ENCODE peak calls at places on chromosomes 7 and 10, in seven cellular contexts. R is heart right ventricle; M is nucleus accumbens; I is T47D; A is stimulated activated CD8-positive, alpha-beta memory T cell treated with anti-CD3 and anti-CD28 coated beads, Interleukin-2, amount 100 ng/mL, for 1 hour; N is pancreas; G is AG04450. S is an unnamed sample.
A peak's percentile ranks its signal among the peaks of the same experiment; 100 is the strongest.

GRCh38 chr7:33425385-33425784 is 296.0 kb downstream of the BBS9 start:
- DNase-seq in R (no peak), I (no peak), N (no peak), A (no peak), G (no peak), M (no peak), S (no peak)

GRCh38 chr10:73922007-73922863 is 11.3 kb downstream of the PLAU start:
- DNase-seq in G (no peak), I (no peak), N (no peak), M (no peak), R (no peak), A (no peak), S (no peak)

GRCh38 chr7:151283302-151283701 is 34.8 kb upstream of the SMARCD3 start:
- DNase-seq in R (no peak), A (no peak), G (no peak), M (no peak), N (no peak), I (no peak), S (no peak)

GRCh38 chr10:47299989-47300931 is at the start of gene GDF10:
- DNase-seq in N (peak; percentile 79), G (no peak), I (no peak), R (no peak), M (no peak), A (no peak), S (no peak)

GRCh38 chr10:123854003-123854402 is 37.6 kb downstream of the CPXM2 start:
- DNase-seq in A (no peak), I (no peak), N (no peak), G (no peak), M (no peak), R (no peak), S (no peak)

GRCh38 chr7:149267733-149268132 is 5.7 kb downstream of the ZNF783 start:
- DNase-seq in M (no peak), A (no peak), R (no peak), I (no peak), G (no peak), N (no peak), S (no peak)

GRCh38 chr10:3996697-3997096 is 211.7 kb upstream of the KLF6 start:
- DNase-seq in G (no peak), I (no peak), A (no peak), R (no peak), M (no peak), N (no peak), S (no peak)

GRCh38 chr7:18041202-18041601 is 13.6 kb upstream of the PRPS1L1 start:
- DNase-seq in G (peak; percentile 20), A (no peak), R (no peak), M (no peak), I (no peak), N (no peak), S (no peak)

GRCh38 chr10:29328988-29329387 is 40.1 kb downstream of the LYZL1 start:
- DNase-seq in R (no peak), M (no peak), A (no peak), G (peak; percentile 23), N (no peak), I (no peak), S (no peak)

GRCh38 chr10:27959093-27959715 is 39.7 kb downstream of the ODAD2 start:
- DNase-seq in A (no peak), M (no peak), I (no peak), N (no peak), R (no peak), G (no peak), S (no peak)

GRCh38 chr10:58952747-58953466 is 223.5 kb upstream of the PHYHIPL start:
- DNase-seq in I (peak; percentile 11), A (no peak), N (no peak), R (no peak), G (no peak), M (peak; percentile 3), S (peak; percentile 16)

GRCh38 chr10:21534611-21535493 is 820 bp downstream of the MLLT10 start:
- DNase-seq in I (no peak), G (no peak), N (peak; percentile 77), M (peak; percentile 28), R (peak; percentile 62), A (no peak), S (peak; percentile 64)

GRCh38 chr10:665579-666091 is 23.8 kb downstream of the DIP2C start:
- DNase-seq in A (no peak), R (no peak), N (no peak), G (peak; percentile 59), I (no peak), M (no peak), S (no peak)

GRCh38 chr10:43606323-43607198 is at the start of gene ZNF485:
- DNase-seq in G (no peak), A (peak; percentile 27), N (peak; percentile 83), M (peak; percentile 27), I (peak; percentile 85), R (peak; percentile 80), S (peak; percentile 60)

GRCh38 chr10:68406111-68406814 is 814 bp downstream of the RUFY2 start:
- DNase-seq in N (peak; percentile 76), A (no peak), R (peak; percentile 57), I (peak; percentile 74), G (peak; percentile 2), M (peak; percentile 22), S (peak; percentile 42)

GRCh38 chr7:43392638-43393037 is 190.3 kb upstream of the STK17A start:
- DNase-seq in A (no peak), N (no peak), I (no peak), G (no peak), R (no peak), M (no peak), S (no peak)

S was measured in amygdala.